ENCODE peak calls at places on chromosomes 6 and 20, in six cellular contexts. Q, L, V, J, X and W are unnamed samples.

GRCh38 chr6:163900570-163900969 is 486.1 kb downstream of the QKI start:
- DNase-seq in Q (peak), L (peak), V (no peak), J (no peak), X (no peak), W (peak)

GRCh38 chr6:120198033-120198432 is 848.5 kb upstream of the MAN1A1 start:
- DNase-seq in Q (no peak), L (peak), V (no peak), J (no peak), X (no peak), W (peak)

GRCh38 chr6:13511913-13512717 is 24.7 kb upstream of the GFOD1 start:
- DNase-seq in Q (no peak), L (no peak), V (no peak), J (no peak), X (no peak), W (no peak)

GRCh38 chr6:135334169-135334568 is 153.1 kb downstream of the MYB start:
- DNase-seq in Q (peak), L (peak), V (peak), J (no peak), X (no peak), W (peak)

GRCh38 chr20:61507778-61508177 is 255.7 kb downstream of the CDH4 start:
- DNase-seq in Q (no peak), L (no peak), V (no peak), J (no peak), X (no peak), W (no peak)

GRCh38 chr6:35487653-35488516 is 9.0 kb downstream of the TEAD3 start:
- DNase-seq in Q (no peak), L (peak), V (peak), J (no peak), X (peak), W (peak)

GRCh38 chr6:162627825-162628224 is 99.7 kb downstream of the PRKN start:
- DNase-seq in Q (no peak), L (no peak), V (no peak), J (no peak), X (no peak), W (no peak)

GRCh38 chr6:127956260-127956888 is 55.5 kb upstream of the THEMIS start:
- DNase-seq in Q (no peak), L (no peak), V (peak), J (no peak), X (no peak), W (peak)

GRCh38 chr20:34522969-34523871 is 7.0 kb downstream of the DYNLRB1 start:
- DNase-seq in Q (peak), L (peak), V (peak), J (peak), X (no peak), W (peak)

GRCh38 chr6:7836371-7837026 is 74.1 kb downstream of the TXNDC5 start:
- DNase-seq in Q (no peak), L (no peak), V (no peak), J (no peak), X (no peak), W (no peak)

GRCh38 chr20:45459606-45460005 is 9.9 kb upstream of the WFDC2 start:
- DNase-seq in Q (peak), L (no peak), V (peak), J (no peak), X (no peak), W (no peak)

GRCh38 chr20:11646359-11646758 is 271.3 kb upstream of the BTBD3 start:
- DNase-seq in Q (no peak), L (no peak), V (no peak), J (no peak), X (no peak), W (no peak)

GRCh38 chr6:1127597-1128288 is 184.2 kb upstream of the FOXQ1 start:
- DNase-seq in Q (no peak), L (no peak), V (no peak), J (no peak), X (no peak), W (no peak)

GRCh38 chr6:165468836-165469235 is 159.4 kb upstream of the C6orf118 start:
- DNase-seq in Q (no peak), L (no peak), V (no peak), J (no peak), X (no peak), W (no peak)

GRCh38 chr6:75215291-75215690 is 9.4 kb upstream of the COL12A1 start:
- DNase-seq in Q (no peak), L (no peak), V (no peak), J (no peak), X (no peak), W (no peak)

GRCh38 chr6:138953451-138953850 is 34.6 kb downstream of the REPS1 start:
- DNase-seq in Q (peak), L (peak), V (peak), J (no peak), X (no peak), W (peak)

GRCh38 chr6:80528115-80528514 is 421.6 kb downstream of the BCKDHB start:
- DNase-seq in Q (no peak), L (no peak), V (no peak), J (no peak), X (no peak), W (no peak)

GRCh38 chr6:119348308-119349040 is 1.1 kb downstream of the MAN1A1 start:
- DNase-seq in Q (no peak), L (peak), V (peak), J (peak), X (no peak), W (peak)

GRCh38 chr6:103335412-103335811 is 1524.3 kb downstream of the HACE1 start:
- DNase-seq in Q (no peak), L (no peak), V (no peak), J (no peak), X (no peak), W (no peak)

GRCh38 chr20:2703716-2704475 is 11.3 kb downstream of the EBF4 start:
- DNase-seq in Q (no peak), L (no peak), V (no peak), J (no peak), X (no peak), W (no peak)

GRCh38 chr6:31794294-31794865 is 1.2 kb downstream of the VARS1 start:
- DNase-seq in Q (peak), L (no peak), V (peak), J (no peak), X (no peak), W (no peak)

GRCh38 chr6:147167009-147167408 is 37.2 kb upstream of the STXBP5 start:
- DNase-seq in Q (no peak), L (no peak), V (peak), J (no peak), X (no peak), W (no peak)

GRCh38 chr6:43228951-43229802 is at the start of gene DNPH1:
- DNase-seq in Q (peak), L (peak), V (peak), J (peak), X (peak), W (peak)